ENCODE peak calls at places on chromosomes 2 and 18, in six cellular contexts. Q is DND-41, I is PC-3, X is testis, U is MM.1S, N is GM12878. D is an unnamed sample. For H3K4me1, the result is how much of the 10 kb centered on the place peaks cover.

GRCh38 chr18:1539276-1539675 is 634.6 kb downstream of the ADCYAP1 start:
- DNase-seq in Q (no peak), I (no peak), X (no peak), U (no peak), N (no peak), D (no peak)

GRCh38 chr18:40841063-40841462 is 1114.0 kb upstream of the PIK3C3 start:
- DNase-seq in Q (no peak), I (no peak), X (no peak), U (no peak), N (no peak), D (no peak)

GRCh38 chr2:100291152-100291970 is 30.9 kb downstream of the LONRF2 start:
- DNase-seq in Q (peak), I (peak), X (peak), U (no peak), N (no peak), D (peak)

GRCh38 chr18:48161911-48162698 is 231.6 kb upstream of the SMAD2 start:
- DNase-seq in Q (peak), I (no peak), X (peak), U (no peak), N (no peak), D (no peak)

GRCh38 chr2:46008082-46008870 is 288.9 kb upstream of the EPAS1 start:
- DNase-seq in Q (no peak), I (peak), X (no peak), U (no peak), N (no peak), D (no peak)

GRCh38 chr2:39851691-39852110 is 72.6 kb upstream of the THUMPD2 start:
- DNase-seq in Q (peak), I (peak), X (no peak), U (peak), N (no peak), D (no peak)

GRCh38 chr2:229408356-229408755 is 137.3 kb upstream of the PID1 start:
- DNase-seq in Q (no peak), I (peak), X (peak), U (no peak), N (no peak), D (no peak)

GRCh38 chr2:149020432-149020851 is 18.1 kb upstream of the LYPD6B start:
- DNase-seq in Q (no peak), I (no peak), X (no peak), U (peak), N (peak), D (no peak)

GRCh38 chr18:58229162-58229561 is 185.1 kb downstream of the NEDD4L start:
- DNase-seq in Q (no peak), I (no peak), X (no peak), U (no peak), N (no peak), D (no peak)

GRCh38 chr2:29260151-29260772 is 145.0 kb downstream of the CLIP4 start:
- DNase-seq in Q (no peak), I (peak), X (no peak), U (no peak), N (no peak), D (no peak)

GRCh38 chr2:240869956-240870875 is 1.6 kb downstream of the AGXT start:
- DNase-seq in Q (no peak), I (no peak), X (no peak), U (no peak), N (no peak), D (no peak)

GRCh38 chr18:57466745-57467144 is 31.6 kb downstream of the ONECUT2 start:
- DNase-seq in Q (no peak), I (no peak), X (no peak), U (peak), N (no peak), D (no peak)

GRCh38 chr2:135817946-135818345 is 19.0 kb downstream of the LCT start:
- DNase-seq in Q (no peak), I (no peak), X (no peak), U (no peak), N (no peak), D (no peak)
- H3K4me1 ChIP-seq in Q (under half), I (under half), X (under half), U (under half), N (under half), D (under half)

DNA sequence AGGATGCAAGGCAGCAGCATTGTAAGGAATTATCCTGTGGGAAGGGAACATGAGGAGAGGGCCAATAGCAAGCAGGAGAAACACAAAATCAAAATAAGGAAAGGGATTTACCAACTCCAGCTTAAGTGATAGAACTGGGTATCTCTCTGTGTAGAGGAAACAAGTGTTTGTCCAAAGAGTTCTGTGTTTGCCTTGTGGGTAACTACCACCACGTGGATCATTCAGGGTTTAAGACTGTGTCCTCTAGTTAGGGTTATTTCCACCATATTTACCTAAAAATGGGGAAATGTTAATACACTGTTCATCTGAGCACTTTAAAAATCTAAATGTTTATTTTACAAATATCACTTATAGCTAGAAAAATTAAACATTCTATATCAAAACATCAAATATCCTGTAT is 283.3 kb downstream of the EIPR1 start:
- DNase-seq in Q (no peak), I (no peak), X (no peak), U (no peak), N (no peak), D (no peak)
- H3K4me1 ChIP-seq in Q (under half), I (under half), X (under half), U (under half), N (under half), D (under half)

GRCh38 chr2:10407841-10408648 is 40.1 kb downstream of the ODC1 start:
- DNase-seq in Q (no peak), I (peak), X (no peak), U (peak), N (peak), D (peak)
- H3K4me1 ChIP-seq in Q (under half), I (half or more), X (half or more), U (half or more), N (under half), D (under half)

DNA sequence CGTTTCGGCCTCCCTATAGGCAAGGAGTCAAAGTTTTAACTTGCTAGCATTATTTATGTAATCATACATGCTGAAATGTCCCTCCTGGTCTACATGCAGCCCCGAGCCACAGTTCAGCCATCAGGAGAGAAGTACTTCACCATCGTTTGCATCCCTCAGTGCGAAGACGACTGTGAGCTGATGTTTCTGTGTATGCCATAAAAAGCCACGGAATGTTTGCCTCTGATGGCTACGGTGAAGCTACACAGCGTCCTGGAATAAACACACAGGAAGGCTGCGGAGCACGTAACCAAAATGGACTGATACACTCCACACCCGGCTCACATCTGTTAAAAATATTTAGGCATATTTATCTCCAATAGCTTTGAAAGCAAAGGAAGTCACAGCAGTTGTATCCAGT is 4.3 kb upstream of the SALL3 start:
- DNase-seq in Q (no peak), I (no peak), X (no peak), U (no peak), N (no peak), D (no peak)
- H3K4me1 ChIP-seq in Q (under half), I (under half), X (under half), U (under half), N (under half), D (under half)

D was measured in CD8-positive, alpha-beta memory T cell.